ENCODE peak calls at places on chromosome 7, in ten cellular contexts. L, W, A, B, R, X, Z, D, H and V are unnamed samples.

GRCh38 chr7:80661729-80662128 is 23.3 kb downstream of the CD36 start:
- DNase-seq in L (no peak), W (no peak), A (no peak), B (no peak), R (no peak), X (no peak), Z (no peak), D (no peak), H (peak; percentile 14), V (no peak)

GRCh38 chr7:71131256-71131752 is 640 bp upstream of the GALNT17 start:
- DNase-seq in L (no peak), W (no peak), A (no peak), B (no peak), R (peak; percentile 81), X (no peak), Z (no peak), D (no peak), H (peak; percentile 6), V (no peak)

GRCh38 chr7:8387551-8388256 is 45.7 kb upstream of the NXPH1 start:
- DNase-seq in L (no peak), W (no peak), A (no peak), B (peak; percentile 87), R (peak; percentile 3), X (no peak), Z (no peak), D (no peak), H (no peak), V (no peak)

GRCh38 chr7:1200045-1200444 is 32.6 kb upstream of the UNCX start:
- DNase-seq in L (no peak), W (no peak), A (no peak), B (no peak), R (no peak), X (no peak), Z (peak; percentile 46), D (no peak), H (peak; percentile 44), V (no peak)

GRCh38 chr7:17444151-17444550 is 145.7 kb downstream of the AHR start:
- DNase-seq in L (no peak), W (no peak), A (no peak), B (no peak), R (no peak), X (no peak), Z (no peak), D (no peak), H (no peak), V (no peak)

GRCh38 chr7:8295638-8296361 is 33.8 kb upstream of the ICA1 start:
- DNase-seq in L (no peak), W (peak; percentile 3), A (no peak), B (peak; percentile 89), R (peak; percentile 88), X (peak; percentile 43), Z (peak; percentile 87), D (peak; percentile 58), H (peak; percentile 81), V (no peak)

GRCh38 chr7:101402081-101402779 is 39.6 kb downstream of the COL26A1 start:
- DNase-seq in L (no peak), W (no peak), A (no peak), B (no peak), R (no peak), X (no peak), Z (peak; percentile 56), D (peak; percentile 59), H (peak; percentile 84), V (no peak)

GRCh38 chr7:12139421-12139820 is 71.7 kb upstream of the TMEM106B start:
- DNase-seq in L (no peak), W (no peak), A (no peak), B (no peak), R (no peak), X (no peak), Z (no peak), D (no peak), H (peak; percentile 27), V (no peak)

GRCh38 chr7:123782071-123782798 is 33.4 kb upstream of the WASL start:
- DNase-seq in L (no peak), W (no peak), A (no peak), B (no peak), R (no peak), X (no peak), Z (no peak), D (no peak), H (no peak), V (no peak)

GRCh38 chr7:91083855-91084644 is 180.2 kb upstream of the FZD1 start:
- DNase-seq in L (no peak), W (no peak), A (no peak), B (no peak), R (no peak), X (no peak), Z (no peak), D (no peak), H (peak; percentile 28), V (no peak)

GRCh38 chr7:151882734-151883133 is 5.8 kb upstream of the PRKAG2 start:
- DNase-seq in L (no peak), W (no peak), A (no peak), B (no peak), R (no peak), X (no peak), Z (no peak), D (no peak), H (no peak), V (no peak)

GRCh38 chr7:92446869-92447238 is 428 bp upstream of the GATAD1 start:
- DNase-seq in L (peak; percentile 54), W (no peak), A (no peak), B (no peak), R (no peak), X (no peak), Z (no peak), D (no peak), H (no peak), V (no peak)

GRCh38 chr7:92447239-92448184 is at the start of gene GATAD1:
- DNase-seq in L (peak; percentile 94), W (peak; percentile 74), A (peak; percentile 62), B (peak; percentile 94), R (peak; percentile 93), X (peak; percentile 57), Z (peak; percentile 93), D (peak; percentile 81), H (peak; percentile 96), V (peak; percentile 55)

GRCh38 chr7:92451645-92452044 is 4.4 kb downstream of the GATAD1 start:
- DNase-seq in L (no peak), W (no peak), A (no peak), B (no peak), R (no peak), X (no peak), Z (no peak), D (no peak), H (no peak), V (no peak)

DNA sequence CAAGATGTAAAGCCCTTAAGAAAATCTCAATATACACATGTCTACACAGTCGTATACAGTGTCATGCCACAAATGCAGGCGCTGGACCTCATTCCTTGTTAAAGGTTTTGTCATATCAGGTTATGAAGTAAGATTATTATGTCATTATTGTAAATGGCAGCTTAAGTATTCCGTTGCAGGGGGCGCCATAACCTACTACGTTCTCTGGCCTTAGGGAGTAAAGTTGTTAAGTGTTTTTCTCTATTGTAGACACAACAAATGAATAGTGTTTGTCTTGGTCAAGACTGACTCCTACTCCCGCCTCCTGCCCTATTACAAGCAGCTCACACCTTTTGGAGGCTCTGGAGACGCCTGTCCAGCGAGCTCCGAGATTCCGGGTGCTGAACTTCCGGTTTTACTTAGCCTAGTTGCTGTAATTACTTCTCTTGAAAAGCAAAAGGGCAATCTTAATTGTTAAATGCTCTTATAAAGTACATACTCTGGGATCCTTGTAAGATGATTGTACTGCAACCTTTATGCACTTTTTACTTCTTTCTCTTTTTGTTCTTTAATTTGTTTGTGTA is 984 bp downstream of the GATAD1 start:
- DNase-seq in L (peak; percentile 74), W (peak; percentile 45), A (no peak), B (peak; percentile 72), R (peak; percentile 54), X (peak; percentile 48), Z (peak; percentile 60), D (peak; percentile 21), H (peak; percentile 67), V (peak; percentile 39)
- TF ChIP-seq CTCF in L (no peak), W (peak; percentile 55), A (no peak), B (peak; percentile 42), R (peak; percentile 48), X (peak; percentile 55), Z (peak; percentile 54), D (peak; percentile 49), H (peak; percentile 41), V (no peak)

DNA sequence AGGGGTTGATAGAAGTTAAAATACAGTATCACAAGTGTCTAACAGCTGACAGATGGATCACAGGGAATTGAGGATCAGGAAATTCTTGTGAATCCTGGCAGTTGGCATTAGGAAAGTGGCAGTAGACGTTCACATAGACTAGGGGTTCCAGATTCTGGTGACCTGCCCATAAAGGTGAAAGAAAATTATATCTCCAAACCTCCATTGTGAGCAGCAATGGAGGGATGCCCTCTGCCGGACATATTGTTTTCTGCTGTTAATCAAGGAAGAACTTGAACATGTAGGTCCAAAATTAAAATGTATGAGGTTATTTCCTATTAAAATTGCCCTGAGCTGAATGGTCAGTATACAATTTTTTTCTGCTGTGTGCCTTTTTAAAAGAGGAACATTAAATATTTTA is 5.1 kb downstream of the NME8 start:
- DNase-seq in L (no peak), W (no peak), A (no peak), B (peak; percentile 54), R (peak; percentile 49), X (no peak), Z (no peak), D (no peak), H (no peak), V (no peak)
- TF ChIP-seq CTCF in L (no peak), W (no peak), A (no peak), B (peak; percentile 47), R (peak; percentile 39), X (peak; percentile 58), Z (peak; percentile 35), D (no peak), H (no peak), V (no peak)

DNA sequence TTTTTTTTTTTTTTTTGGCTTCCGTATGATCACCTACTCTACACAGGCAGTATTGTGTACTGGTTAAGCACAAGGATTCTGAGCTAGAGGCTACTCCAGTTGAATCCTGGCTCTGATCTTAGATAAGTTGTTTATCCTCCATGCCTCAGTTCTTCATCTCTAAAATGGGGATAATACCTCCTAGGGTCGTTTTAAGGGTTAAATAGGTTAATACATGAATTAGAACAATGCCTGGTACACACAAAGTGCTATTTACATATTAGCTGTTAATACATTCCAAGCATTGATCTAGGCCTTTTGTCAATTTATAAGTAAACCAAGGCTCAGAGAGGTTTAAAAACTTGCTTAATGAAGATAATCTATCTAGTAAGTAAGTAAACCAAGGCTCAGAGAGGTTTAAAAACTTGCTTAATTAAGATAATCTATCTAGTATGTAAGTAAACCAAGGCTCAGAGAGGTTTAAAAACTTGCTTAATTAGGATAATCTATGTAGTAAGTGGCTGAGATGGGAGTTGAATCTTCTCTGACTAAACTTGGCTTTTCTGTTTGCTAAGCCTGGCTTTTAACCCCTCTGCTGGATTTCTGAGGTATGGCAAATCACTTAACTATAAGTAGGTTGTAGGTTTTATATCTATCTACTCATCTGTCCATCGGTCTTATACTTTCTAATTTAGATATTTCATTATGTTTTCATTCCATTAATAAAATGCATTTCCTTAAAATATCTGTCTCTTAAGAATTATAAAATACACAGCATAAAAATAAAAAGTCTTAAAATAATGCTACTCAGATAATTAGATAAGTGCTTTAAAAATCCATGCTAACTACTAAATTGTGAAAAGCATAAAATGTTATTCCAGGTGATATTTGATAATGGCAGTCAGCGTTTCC is 59.2 kb downstream of the ST7 start:
- DNase-seq in L (no peak), W (no peak), A (no peak), B (peak; percentile 84), R (peak; percentile 48), X (peak; percentile 46), Z (peak; percentile 61), D (no peak), H (peak; percentile 60), V (no peak)
- TF ChIP-seq CTCF in L (no peak), W (peak; percentile 54), A (no peak), B (peak; percentile 53), R (peak; percentile 46), X (peak; percentile 58), Z (peak; percentile 64), D (peak; percentile 37), H (peak; percentile 26), V (no peak)

GRCh38 chr7:47982610-47983009 is 3.2 kb upstream of the HUS1 start:
- DNase-seq in L (no peak), W (no peak), A (no peak), B (no peak), R (no peak), X (no peak), Z (no peak), D (no peak), H (no peak), V (no peak)
- TF ChIP-seq CTCF in L (no peak), W (no peak), A (no peak), B (no peak), R (no peak), X (no peak), Z (no peak), D (no peak), H (no peak), V (no peak)